ENCODE peak calls at places on chromosomes 3 and 15, in five cellular contexts. U is SK-N-SH, E is PC-3, T is IMR-90, J is mesenchymal stem cell. G is an unnamed sample.

GRCh38 chr3:21747376-21747775 is 3.6 kb downstream of the ZNF385D start:
- DNase-seq in E (peak; percentile 40), J (no peak), U (no peak), T (no peak), G (peak; percentile 18)

GRCh38 chr15:67792250-67792942 is 32.9 kb upstream of the SKOR1 start:
- DNase-seq in U (no peak), E (peak; percentile 75), J (no peak), T (no peak), G (no peak)

GRCh38 chr3:98580774-98581365 is 12.5 kb downstream of the CPOX start:
- DNase-seq in J (no peak), E (no peak), U (no peak), T (no peak), G (no peak)

GRCh38 chr3:193853511-193854219 is 260.7 kb downstream of the OPA1 start:
- DNase-seq in T (no peak), J (no peak), E (peak; percentile 40), U (no peak), G (no peak)

GRCh38 chr3:73511555-73511954 is 113.2 kb downstream of the PDZRN3 start:
- DNase-seq in U (no peak), E (no peak), T (no peak), J (no peak), G (peak; percentile 25)

GRCh38 chr3:38609386-38610111 is 39.9 kb downstream of the SCN5A start:
- DNase-seq in U (no peak), T (no peak), J (no peak), E (no peak), G (no peak)

GRCh38 chr3:117661636-117662095 is 952.1 kb downstream of the TUSC7 start:
- DNase-seq in T (peak; percentile 76), E (no peak), J (peak; percentile 17), U (no peak), G (no peak)

GRCh38 chr3:129238945-129239705 is 10.3 kb upstream of the COPG1 start:
- DNase-seq in U (no peak), E (no peak), J (peak; percentile 25), T (peak; percentile 25), G (no peak)

GRCh38 chr15:67174864-67175573 is 79.4 kb downstream of the AAGAB start:
- DNase-seq in J (peak; percentile 79), E (peak; percentile 94), T (peak; percentile 68), U (peak; percentile 58), G (no peak)

GRCh38 chr3:141305436-141305835 is 62.9 kb upstream of the ZBTB38 start:
- DNase-seq in U (no peak), J (peak; percentile 58), T (peak; percentile 74), E (peak; percentile 37), G (peak; percentile 26)

GRCh38 chr3:182621435-182622240 is 171.7 kb upstream of the ATP11B start:
- DNase-seq in T (no peak), J (no peak), E (peak; percentile 50), U (peak; percentile 26), G (peak; percentile 18)

GRCh38 chr3:41690766-41691563 is 270.9 kb downstream of the ULK4 start:
- DNase-seq in J (no peak), U (no peak), T (no peak), E (peak; percentile 48), G (no peak)

GRCh38 chr15:66080791-66081475 is 172.6 kb downstream of the MEGF11 start:
- DNase-seq in J (peak; percentile 52), E (no peak), U (peak; percentile 58), T (peak; percentile 58), G (peak; percentile 66)

GRCh38 chr3:195714380-195715011 is 6.3 kb upstream of the MUC20 start:
- DNase-seq in E (no peak), T (no peak), U (no peak), J (no peak), G (no peak)

GRCh38 chr15:48616216-48616615 is 29.3 kb downstream of the FBN1 start:
- DNase-seq in J (no peak), T (peak; percentile 63), U (no peak), E (no peak), G (no peak)

GRCh38 chr3:5197470-5198312 is 10.2 kb downstream of the EDEM1 start:
- DNase-seq in T (peak; percentile 73), U (no peak), E (peak; percentile 43), J (peak; percentile 84), G (no peak)

GRCh38 chr3:165667676-165668075 is 169.5 kb downstream of the BCHE start:
- DNase-seq in U (no peak), J (no peak), T (no peak), E (no peak), G (no peak)

GRCh38 chr3:101940521-101940992 is 91.2 kb downstream of the NFKBIZ start:
- DNase-seq in T (peak; percentile 98), E (peak; percentile 96), U (peak; percentile 64), J (peak; percentile 98), G (peak; percentile 57)

GRCh38 chr15:52171386-52171785 is 19.8 kb downstream of the GNB5 start:
- DNase-seq in U (peak; percentile 19), J (no peak), E (no peak), T (peak; percentile 24), G (no peak)

GRCh38 chr15:70258369-70259029 is 160.8 kb upstream of the TLE3 start:
- DNase-seq in U (no peak), T (no peak), E (no peak), J (no peak), G (no peak)

GRCh38 chr3:56347219-56347871 is 120.9 kb downstream of the ERC2 start:
- DNase-seq in T (no peak), E (peak; percentile 16), U (peak; percentile 10), J (no peak), G (peak; percentile 73)

GRCh38 chr15:29129903-29130302 is 139.7 kb downstream of the NSMCE3 start:
- DNase-seq in T (no peak), J (no peak), E (no peak), U (no peak), G (no peak)

GRCh38 chr15:67144609-67145306 is 79.4 kb downstream of the SMAD3 start:
- DNase-seq in U (no peak), E (no peak), J (peak; percentile 100), T (peak; percentile 96), G (no peak)

GRCh38 chr3:87186631-87187159 is 40.4 kb upstream of the CHMP2B start:
- DNase-seq in J (no peak), E (no peak), T (no peak), U (no peak), G (no peak)

GRCh38 chr15:90400759-90401314 is 12.8 kb downstream of the IQGAP1 start:
- DNase-seq in U (peak; percentile 41), T (peak; percentile 96), E (peak; percentile 94), J (peak; percentile 99), G (peak; percentile 57)

GRCh38 chr15:40459391-40460015 is 11.3 kb upstream of the CHST14 start:
- DNase-seq in T (no peak), U (no peak), J (no peak), E (no peak), G (no peak)

GRCh38 chr15:85059734-85060133 is 78.1 kb downstream of the PDE8A start:
- DNase-seq in U (no peak), J (no peak), E (no peak), T (no peak), G (no peak)

GRCh38 chr3:27593173-27593572 is 109.0 kb upstream of the SLC4A7 start:
- DNase-seq in U (no peak), E (no peak), T (no peak), J (no peak), G (no peak)

GRCh38 chr3:28349397-28350000 is 875 bp upstream of the AZI2 start:
- DNase-seq in E (peak; percentile 55), J (no peak), T (peak; percentile 4), U (peak; percentile 8), G (no peak)

GRCh38 chr15:39270221-39270835 is 310.6 kb upstream of the THBS1 start:
- DNase-seq in U (no peak), T (no peak), E (no peak), J (no peak), G (no peak)

GRCh38 chr15:54681578-54681977 is 515.2 kb downstream of the RSL24D1 start:
- DNase-seq in U (no peak), E (no peak), J (no peak), T (no peak), G (no peak)

GRCh38 chr3:57896691-57897090 is 111.5 kb upstream of the FLNB start:
- DNase-seq in E (no peak), J (no peak), T (no peak), U (no peak), G (no peak)

GRCh38 chr15:98786706-98787105 is 138.4 kb downstream of the IGF1R start:
- DNase-seq in T (no peak), J (no peak), E (no peak), U (no peak), G (no peak)

GRCh38 chr15:35290301-35290721 is 205.2 kb upstream of the NANOGP8 start:
- DNase-seq in T (no peak), J (peak; percentile 15), U (no peak), E (no peak), G (no peak)

GRCh38 chr15:25785643-25786029 is 77.5 kb downstream of the ATP10A start:
- DNase-seq in J (no peak), T (no peak), U (no peak), E (no peak), G (no peak)
- H3K4me2 ChIP-seq in J (no peak overlapping the region), T (peak overlapping the region; percentile 47), U (no peak overlapping the region), E (no peak overlapping the region), G (no peak overlapping the region)

GRCh38 chr15:101025896-101026631 is 106.9 kb downstream of the LRRK1 start:
- DNase-seq in J (no peak), T (no peak), U (no peak), E (no peak), G (no peak)
- H3K27me3 ChIP-seq in J (no peaks in the 10 kb centered on the region), T (no peaks in the 10 kb centered on the region), U (no peaks in the 10 kb centered on the region), E (no peaks in the 10 kb centered on the region), G (no peaks in the 10 kb centered on the region)

DNA sequence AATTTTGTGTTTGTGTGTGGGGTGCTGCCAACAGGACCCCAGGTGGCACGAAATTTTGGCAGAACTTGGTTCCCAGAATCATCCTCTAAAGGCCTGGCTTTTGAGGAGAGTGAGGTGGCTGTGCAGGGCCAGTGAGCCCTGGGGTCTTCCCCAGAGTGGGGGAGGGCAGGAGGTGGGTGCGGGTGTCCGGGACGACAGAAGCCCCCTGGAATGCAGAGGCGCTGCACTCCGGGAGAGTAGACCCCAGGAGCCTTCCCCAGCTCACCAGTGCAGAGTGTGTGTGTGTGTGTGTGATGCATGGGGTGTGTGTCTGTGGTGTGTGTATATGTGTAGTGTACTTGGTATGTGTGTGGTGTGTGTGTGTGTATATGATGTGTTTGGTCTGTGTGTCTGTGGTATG is 44.4 kb upstream of the SEC13 start:
- DNase-seq in E (no peak), T (no peak), J (no peak), U (no peak), G (no peak)
- H3K4me2 ChIP-seq in E (no peak overlapping the region), T (no peak overlapping the region), J (no peak overlapping the region), U (no peak overlapping the region), G (no peak overlapping the region)

DNA sequence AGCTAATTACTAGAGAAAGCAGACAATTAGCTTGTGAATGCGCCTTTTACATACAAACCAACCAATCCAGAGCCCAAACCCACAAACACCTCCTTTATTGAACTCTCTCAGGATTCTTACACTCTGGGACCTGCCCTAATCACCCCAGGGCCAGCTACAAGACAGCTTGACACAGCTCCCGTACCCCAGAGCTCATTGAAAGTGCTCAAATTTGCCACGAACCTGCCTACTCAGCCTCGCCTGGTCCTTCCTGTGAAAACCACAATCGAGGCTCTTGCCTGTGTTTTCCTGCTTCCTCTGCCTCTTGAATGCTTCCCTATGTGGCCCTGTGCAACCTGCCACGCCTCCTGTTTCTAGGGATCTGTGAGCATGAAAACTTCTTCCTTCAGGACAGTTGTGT is 40.1 kb downstream of the RPL22L1 start:
- DNase-seq in T (no peak), E (no peak), J (no peak), U (no peak), G (no peak)
- H3K27me3 ChIP-seq in T (peaks cover 20% of the 10 kb centered on the region), E (no peaks in the 10 kb centered on the region), J (no peaks in the 10 kb centered on the region), U (no peaks in the 10 kb centered on the region), G (no peaks in the 10 kb centered on the region)

GRCh38 chr15:62163397-62163796 is 1.7 kb downstream of the C2CD4B start:
- DNase-seq in U (no peak), E (no peak), J (no peak), T (no peak), G (no peak)
- H3K4me2 ChIP-seq in U (no peak overlapping the region), E (no peak overlapping the region), J (no peak overlapping the region), T (no peak overlapping the region), G (peak overlapping the region; percentile 72)